ENCODE peak calls at places on chromosomes 2 and 18, in ten cellular contexts. G, L, Y, A, E, D, P, K, B and N are unnamed samples.

GRCh38 chr2:1366546-1367134 is 46.6 kb upstream of the TPO start:
- DNase-seq in G (no peak), E (no peak), D (no peak), Y (no peak), K (no peak), B (no peak), L (no peak), P (no peak), A (no peak), N (peak)

GRCh38 chr18:3251963-3252277 is 4.3 kb downstream of the MYL12A start:
- DNase-seq in B (no peak), A (no peak), Y (no peak), D (no peak), L (no peak), E (no peak), K (no peak), G (no peak), P (no peak), N (no peak)

GRCh38 chr2:128638741-128639477 is 320.2 kb upstream of the HS6ST1 start:
- DNase-seq in G (no peak), P (no peak), A (no peak), K (no peak), E (no peak), B (peak), L (peak), D (no peak), Y (no peak), N (no peak)

GRCh38 chr2:181639686-181640085 is 17.2 kb downstream of the CERKL start:
- DNase-seq in A (no peak), K (no peak), B (no peak), D (no peak), P (no peak), G (no peak), E (no peak), L (no peak), Y (no peak), N (no peak)

GRCh38 chr2:218418717-218419458 is at the start of gene VIL1:
- DNase-seq in L (no peak), P (no peak), Y (no peak), G (no peak), E (peak), B (no peak), A (peak), D (no peak), K (no peak), N (peak)

GRCh38 chr2:60106836-60107529 is 446.5 kb downstream of the BCL11A start:
- DNase-seq in B (no peak), E (no peak), A (no peak), Y (no peak), D (no peak), K (no peak), L (no peak), P (no peak), G (no peak), N (no peak)

GRCh38 chr2:55138546-55139288 is 88.5 kb upstream of the RTN4 start:
- DNase-seq in L (no peak), D (no peak), K (no peak), B (no peak), Y (no peak), G (no peak), P (no peak), E (no peak), A (no peak), N (no peak)

GRCh38 chr2:188577231-188577630 is 285.6 kb downstream of the GULP1 start:
- DNase-seq in K (no peak), D (no peak), Y (no peak), B (no peak), A (no peak), E (no peak), G (no peak), P (no peak), L (no peak), N (no peak)

GRCh38 chr2:101388232-101388631 is 929 bp upstream of the CREG2 start:
- DNase-seq in L (no peak), Y (no peak), G (no peak), D (no peak), K (no peak), E (no peak), B (no peak), P (peak), A (no peak), N (no peak)

GRCh38 chr2:165568361-165568760 is 98.9 kb downstream of the CSRNP3 start:
- DNase-seq in G (peak), K (no peak), L (no peak), P (no peak), Y (no peak), B (peak), E (no peak), D (no peak), A (no peak), N (no peak)